ENCODE peak calls at places on chromosomes 6 and 20, in four cellular contexts. P, S, C and M are unnamed samples.

GRCh38 chr6:43532201-43532600 is 15.3 kb downstream of the POLR1C start:
- DNase-seq in S (no peak), C (no peak), P (no peak), M (no peak)

GRCh38 chr6:125918681-125919566 is 37.6 kb upstream of the HINT3 start:
- DNase-seq in P (peak), C (peak), S (peak), M (no peak)

GRCh38 chr20:15951711-15952110 is 621.5 kb downstream of the KIF16B start:
- DNase-seq in S (no peak), P (no peak), C (no peak), M (no peak)

GRCh38 chr6:165183071-165183470 is 126.3 kb downstream of the C6orf118 start:
- DNase-seq in S (no peak), C (no peak), P (no peak), M (no peak)

GRCh38 chr6:130600880-130601341 is 226.3 kb upstream of the SMLR1 start:
- DNase-seq in S (no peak), C (no peak), P (peak), M (peak)

GRCh38 chr6:168193816-168194701 is 115.0 kb upstream of the FRMD1 start:
- DNase-seq in S (no peak), P (no peak), C (no peak), M (no peak)

GRCh38 chr6:53361549-53362031 is 12.8 kb upstream of the ELOVL5 start:
- DNase-seq in S (peak), C (no peak), P (no peak), M (no peak)

GRCh38 chr20:54116550-54117235 is 46.3 kb upstream of the BCAS1 start:
- DNase-seq in C (no peak), P (no peak), S (no peak), M (no peak)

GRCh38 chr6:7787137-7787575 is 61.3 kb downstream of the BMP6 start:
- DNase-seq in P (no peak), C (peak), S (peak), M (peak)

GRCh38 chr6:15507746-15508145 is 155.1 kb downstream of the DTNBP1 start:
- DNase-seq in P (no peak), C (no peak), S (no peak), M (no peak)

GRCh38 chr6:10542135-10542689 is 21.1 kb downstream of the GCNT2 start:
- DNase-seq in S (no peak), C (peak), P (no peak), M (no peak)

GRCh38 chr6:96499781-96500180 is 21.8 kb upstream of the UFL1 start:
- DNase-seq in C (no peak), P (no peak), S (no peak), M (no peak)

GRCh38 chr6:40825085-40825484 is 213.9 kb downstream of the UNC5CL start:
- DNase-seq in S (no peak), P (no peak), C (no peak), M (no peak)

GRCh38 chr6:28135393-28135792 is 6.3 kb upstream of the ZKSCAN8 start:
- DNase-seq in P (no peak), C (no peak), S (no peak), M (no peak)

GRCh38 chr6:19369770-19370169 is 467.4 kb upstream of the ID4 start:
- DNase-seq in S (no peak), P (no peak), C (no peak), M (no peak)

GRCh38 chr6:169829786-169830185 is 78.4 kb downstream of the ERMARD start:
- DNase-seq in P (no peak), S (no peak), C (no peak), M (no peak)

GRCh38 chr6:150485559-150486517 is 113.8 kb upstream of the PLEKHG1 start:
- DNase-seq in P (no peak), C (no peak), S (no peak), M (no peak)

GRCh38 chr6:3813150-3813780 is 35.9 kb upstream of the FAM50B start:
- DNase-seq in S (peak), C (no peak), P (no peak), M (no peak)

GRCh38 chr6:151285121-151285520 is 45.4 kb downstream of the AKAP12 start:
- DNase-seq in C (no peak), P (no peak), S (no peak), M (peak)

GRCh38 chr20:34401741-34402455 is 38.8 kb downstream of the ITCH start:
- DNase-seq in S (no peak), C (no peak), P (no peak), M (no peak)

GRCh38 chr20:25014816-25015215 is 22.3 kb upstream of the APMAP start:
- DNase-seq in C (no peak), P (no peak), S (no peak), M (no peak)

GRCh38 chr20:9920908-9921307 is 82.0 kb upstream of the PAK5 start:
- DNase-seq in S (no peak), C (no peak), P (no peak), M (no peak)

GRCh38 chr6:149242883-149243282 is 74.6 kb upstream of the TAB2 start:
- DNase-seq in S (no peak), P (no peak), C (no peak), M (no peak)

GRCh38 chr20:61656198-61656597 is 404.1 kb downstream of the CDH4 start:
- DNase-seq in C (no peak), P (no peak), S (no peak), M (no peak)

GRCh38 chr6:12849420-12850200 is 133.0 kb downstream of the PHACTR1 start:
- DNase-seq in C (no peak), S (no peak), P (no peak), M (no peak)

GRCh38 chr20:57717797-57718196 is 8.0 kb upstream of the PMEPA1 start:
- DNase-seq in C (no peak), P (no peak), S (no peak), M (no peak)

GRCh38 chr6:130434174-130434873 is 68.5 kb downstream of the TMEM200A start:
- DNase-seq in C (no peak), S (no peak), P (peak), M (no peak)

GRCh38 chr6:166206510-166207389 is 39.1 kb upstream of the TBXT start:
- DNase-seq in C (no peak), P (no peak), S (no peak), M (no peak)

GRCh38 chr6:151349651-151350270 is 41.6 kb downstream of the ZBTB2 start:
- DNase-seq in S (no peak), C (no peak), P (no peak), M (no peak)

GRCh38 chr6:27312146-27312949 is at the start of gene POM121L2:
- DNase-seq in C (peak), P (no peak), S (peak), M (no peak)

GRCh38 chr6:89298680-89299450 is 16.2 kb downstream of the GABRR2 start:
- DNase-seq in P (peak), S (no peak), C (no peak), M (no peak)

GRCh38 chr6:89302195-89302770 is 12.8 kb downstream of the GABRR2 start:
- DNase-seq in S (no peak), P (no peak), C (no peak), M (no peak)

GRCh38 chr6:89301586-89302194 is 13.4 kb downstream of the GABRR2 start:
- DNase-seq in S (no peak), C (no peak), P (no peak), M (no peak)

GRCh38 chr6:89297695-89298351 is 17.3 kb downstream of the GABRR2 start:
- DNase-seq in S (no peak), C (no peak), P (peak), M (peak)

GRCh38 chr6:89299451-89299850 is 15.6 kb downstream of the GABRR2 start:
- DNase-seq in S (no peak), P (peak), C (no peak), M (no peak)
- TF ChIP-seq CTCF in S (no peak), P (peak), C (no peak), M (peak)

GRCh38 chr6:21352131-21352530 is 241.4 kb upstream of the SOX4 start:
- DNase-seq in C (no peak), P (no peak), S (no peak), M (no peak)

GRCh38 chr6:21350917-21351316 is 242.6 kb upstream of the SOX4 start:
- DNase-seq in S (no peak), P (no peak), C (no peak), M (no peak)

GRCh38 chr6:21349834-21350233 is 243.7 kb upstream of the SOX4 start:
- DNase-seq in P (no peak), C (no peak), S (no peak), M (no peak)

DNA sequence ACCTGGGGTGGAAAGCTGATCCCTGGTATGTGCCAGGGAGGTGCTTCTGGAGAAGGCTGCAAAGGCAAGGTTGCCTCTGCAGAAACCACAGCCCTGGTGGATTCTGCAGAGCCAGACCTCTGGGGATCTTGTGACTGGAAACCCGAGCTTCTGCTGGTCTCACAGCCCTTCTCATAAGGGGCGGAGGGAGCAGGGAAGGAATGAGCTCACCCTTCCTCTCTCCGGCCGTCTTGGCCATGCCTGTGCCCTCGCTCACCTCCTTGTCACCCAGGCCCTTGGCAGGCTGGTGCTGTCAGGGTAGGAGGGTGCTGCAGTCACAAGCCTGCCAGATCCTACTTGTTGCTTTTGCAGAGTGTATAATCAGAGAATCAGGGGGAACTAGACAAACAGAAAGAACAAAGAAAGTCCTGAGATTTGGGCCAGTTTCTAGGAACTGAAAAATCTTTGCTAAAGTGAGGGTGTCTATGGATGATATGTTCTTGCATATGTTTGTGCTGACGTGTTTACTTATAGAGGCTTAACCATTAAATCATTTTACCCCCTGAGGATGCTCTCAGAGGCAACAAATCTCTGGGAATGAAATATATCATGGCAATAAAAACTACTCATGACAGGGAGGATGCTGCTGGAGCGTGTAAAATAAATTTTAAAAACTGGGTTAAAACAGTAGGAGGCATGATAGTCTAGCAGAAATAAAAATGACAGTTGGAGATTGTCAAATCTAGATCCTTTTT is 244.9 kb upstream of the SOX4 start:
- DNase-seq in C (no peak), S (peak), P (no peak), M (no peak)
- H3K4me3 ChIP-seq in C (no peak), S (no peak), P (no peak), M (peak)

GRCh38 chr6:142845624-142846458 is 99.1 kb downstream of the HIVEP2 start:
- DNase-seq in C (peak), P (peak), S (peak), M (no peak)
- TF ChIP-seq CTCF in C (no peak), P (no peak), S (no peak), M (no peak)

GRCh38 chr20:44716309-44717106 is 1.3 kb downstream of the CCN5 start:
- DNase-seq in P (no peak), C (no peak), S (no peak), M (no peak)

GRCh38 chr20:44714701-44715494 is at the start of gene CCN5:
- DNase-seq in P (no peak), C (peak), S (peak), M (no peak)

GRCh38 chr20:44717986-44718385 is 2.8 kb downstream of the CCN5 start:
- DNase-seq in P (no peak), C (no peak), S (no peak), M (no peak)

GRCh38 chr20:44714102-44714700 is 968 bp upstream of the CCN5 start:
- DNase-seq in S (no peak), P (no peak), C (no peak), M (no peak)

DNA sequence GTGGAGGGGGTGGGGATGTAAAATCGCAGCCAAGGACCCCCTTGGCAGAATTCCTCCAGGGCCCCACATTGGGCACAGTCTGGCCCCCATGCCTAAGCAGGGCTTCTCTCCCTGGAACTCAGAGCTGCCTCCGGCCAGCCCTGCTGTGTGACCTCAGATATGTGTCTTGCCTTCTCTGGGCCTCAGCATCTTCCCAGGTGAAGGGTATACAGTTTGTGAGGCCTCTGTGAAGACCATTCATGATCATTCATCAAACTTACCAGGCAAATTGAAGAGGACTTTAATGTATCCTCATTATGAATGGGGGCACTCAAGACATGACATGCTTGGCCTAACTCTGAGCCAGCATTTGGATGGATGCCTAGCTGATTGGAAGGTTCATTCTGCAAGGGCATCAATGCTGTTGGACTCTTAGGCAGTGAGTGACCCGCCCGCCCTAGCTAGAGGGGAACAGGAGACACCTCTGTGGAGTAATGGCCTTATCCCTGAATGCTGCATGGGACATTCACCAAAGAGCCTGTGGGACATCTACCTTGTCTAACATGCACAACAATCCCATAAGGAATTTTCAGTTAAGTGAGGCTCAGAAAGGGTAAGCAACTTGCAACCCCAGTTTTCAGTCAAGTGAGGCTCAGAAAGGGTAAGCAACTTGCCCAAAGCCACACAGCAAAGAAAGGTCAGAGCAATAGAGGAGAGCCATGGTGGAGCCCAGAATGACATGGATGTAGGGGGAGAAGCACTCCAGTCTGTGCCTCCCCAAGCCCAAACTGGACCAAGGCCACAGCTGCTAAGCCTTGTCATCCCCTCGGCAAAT is 533 bp downstream of the CCN5 start:
- DNase-seq in C (no peak), S (no peak), P (no peak), M (no peak)
- H3K4me3 ChIP-seq in C (no peak), S (no peak), P (no peak), M (no peak)

GRCh38 chr6:116842374-116842947 is 13.6 kb upstream of the GPRC6A start:
- DNase-seq in P (no peak), S (no peak), C (no peak), M (no peak)

GRCh38 chr6:116847234-116847633 is 18.4 kb upstream of the GPRC6A start:
- DNase-seq in C (no peak), P (peak), S (no peak), M (no peak)
- TF ChIP-seq CTCF in C (no peak), P (no peak), S (no peak), M (no peak)